ENCODE peak calls at places on chromosome 18, in eight cellular contexts. W is neural progenitor cell, Y is GM23338, Z is sigmoid colon, V is thoracic aorta, L is stomach, P is body of pancreas, H is RWPE1. R is an unnamed sample.
A peak's percentile ranks its signal among the peaks of the same experiment; 100 is the strongest.

GRCh38 chr18:49565656-49566055 is 3.8 kb downstream of the LIPG start:
- DNase-seq in P (peak; percentile 77), Z (no peak), V (no peak), H (no peak), L (peak; percentile 82), W (peak; percentile 63), Y (no peak), R (no peak)

GRCh38 chr18:28204154-28204553 is 27.2 kb upstream of the CDH2 start:
- DNase-seq in V (no peak), H (peak; percentile 49), L (no peak), Z (no peak), Y (no peak), W (no peak), P (no peak), R (no peak)

GRCh38 chr18:44474067-44474411 is 206.6 kb upstream of the SETBP1 start:
- DNase-seq in W (no peak), V (no peak), Y (no peak), L (no peak), P (no peak), Z (no peak), H (no peak), R (no peak)

GRCh38 chr18:79400591-79401381 is 5.1 kb downstream of the NFATC1 start:
- DNase-seq in P (no peak), W (peak; percentile 42), V (no peak), Z (peak; percentile 76), L (no peak), H (no peak), Y (no peak), R (peak; percentile 45)

GRCh38 chr18:10312316-10313015 is 142.0 kb upstream of the APCDD1 start:
- DNase-seq in W (no peak), Z (no peak), P (no peak), V (no peak), H (no peak), Y (no peak), L (no peak), R (no peak)

GRCh38 chr18:34867520-34867919 is 157.4 kb downstream of the DTNA start:
- DNase-seq in V (no peak), Z (no peak), Y (peak; percentile 76), L (no peak), W (peak; percentile 61), P (no peak), H (no peak), R (no peak)

GRCh38 chr18:51135361-51135760 is 62.1 kb downstream of the MEX3C start:
- DNase-seq in H (peak; percentile 48), L (no peak), W (no peak), P (no peak), Z (no peak), V (no peak), Y (no peak), R (no peak)

GRCh38 chr18:49846263-49846662 is 32.9 kb upstream of the ACAA2 start:
- DNase-seq in H (no peak), Y (no peak), L (no peak), W (no peak), V (no peak), Z (no peak), P (no peak), R (no peak)

DNA sequence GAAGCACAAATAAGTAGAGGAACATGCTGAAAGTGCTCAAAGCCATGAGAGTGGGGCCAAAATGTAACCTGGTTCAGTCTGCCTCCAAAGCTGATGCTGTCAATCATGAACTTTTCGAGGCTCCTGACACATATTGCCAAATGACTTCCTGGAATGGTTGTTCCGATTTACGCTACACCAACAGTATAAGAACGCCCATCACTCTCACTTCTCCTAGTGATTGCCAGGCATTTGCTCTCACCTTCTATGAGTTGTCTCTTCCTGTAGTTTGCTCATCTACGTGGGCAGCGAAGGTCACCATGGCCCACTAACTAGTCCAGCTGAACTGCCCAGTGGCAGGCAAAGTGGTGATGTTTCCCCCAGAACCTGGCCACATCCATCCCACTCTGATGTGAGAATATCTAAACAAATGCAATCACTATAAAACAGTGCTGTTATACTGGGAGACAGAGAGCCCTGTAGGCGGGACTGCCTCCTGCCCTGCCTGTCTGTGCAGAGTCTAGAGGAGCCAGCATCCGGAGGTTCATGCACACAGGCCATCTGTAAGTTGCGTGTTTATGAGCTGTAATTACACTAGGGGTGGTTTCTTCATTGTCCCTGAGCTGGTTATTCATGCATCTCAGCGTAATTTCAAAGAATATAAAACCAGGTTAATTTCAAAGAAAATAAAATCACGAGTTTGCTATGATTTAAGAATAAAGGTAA is 8.8 kb upstream of the CABLES1 start:
- DNase-seq in Z (no peak), L (no peak), W (no peak), Y (no peak), V (no peak), H (no peak), P (no peak), R (no peak)
- H3K27ac ChIP-seq in Z (no peak overlapping the region), L (no peak overlapping the region), W (no peak overlapping the region), Y (no peak overlapping the region), V (no peak overlapping the region), H (no peak overlapping the region), P (no peak overlapping the region), R (no peak overlapping the region)

DNA sequence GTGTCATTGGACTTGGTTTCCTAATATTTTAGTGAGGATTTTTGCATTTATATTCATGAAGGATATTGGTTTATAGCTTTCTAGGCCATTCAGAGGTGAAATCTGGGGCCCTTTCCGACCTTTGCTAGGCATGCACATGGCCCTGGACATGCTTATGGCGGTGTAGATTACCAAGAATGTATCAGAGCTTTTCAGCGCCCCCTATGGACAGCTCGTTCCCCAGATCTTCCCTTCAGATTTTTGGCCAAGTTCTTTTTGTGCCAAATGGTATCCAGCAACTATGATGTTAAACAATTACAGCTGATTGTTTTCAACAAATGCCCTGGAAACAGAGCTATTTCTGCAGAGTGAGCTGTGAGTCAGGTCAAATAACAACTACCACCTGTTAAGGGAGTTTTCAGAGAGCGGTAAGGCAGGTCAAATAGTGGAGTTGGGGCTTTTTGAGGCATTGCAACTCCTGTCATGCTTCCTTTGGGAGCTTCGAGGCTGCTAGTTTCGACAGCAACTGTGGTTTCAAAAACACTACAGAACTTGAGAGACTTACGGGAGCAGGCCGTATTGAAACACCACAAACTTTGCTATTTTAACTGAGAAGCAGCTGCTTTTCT is 188.3 kb downstream of the ZNF516 start:
- DNase-seq in V (no peak), P (no peak), Y (peak; percentile 66), H (no peak), Z (no peak), W (peak; percentile 15), L (no peak), R (no peak)
- TF ChIP-seq CTCF in V (no peak), P (no peak), Y (peak; percentile 65), H (no peak), Z (no peak), W (peak; percentile 53), L (no peak), R (no peak)

GRCh38 chr18:32139835-32140283 is 48.2 kb downstream of the RNF138 start:
- DNase-seq in L (no peak), P (no peak), Y (peak; percentile 19), Z (no peak), W (no peak), V (no peak), H (no peak), R (no peak)
- H3K27ac ChIP-seq in L (no peak overlapping the region), P (no peak overlapping the region), Y (no peak overlapping the region), Z (no peak overlapping the region), W (no peak overlapping the region), V (no peak overlapping the region), H (no peak overlapping the region), R (no peak overlapping the region)

GRCh38 chr18:41982942-41983660 is 28.1 kb downstream of the PIK3C3 start:
- DNase-seq in V (no peak), W (no peak), H (peak; percentile 2), P (no peak), Z (no peak), L (no peak), Y (no peak), R (no peak)
- TF ChIP-seq CTCF in V (no peak), W (no peak), H (no peak), P (no peak), Z (no peak), L (no peak), Y (no peak), R (no peak)

GRCh38 chr18:3720818-3721545 is 271.0 kb downstream of the TGIF1 start:
- DNase-seq in V (no peak), W (no peak), L (no peak), Y (no peak), Z (no peak), P (no peak), H (no peak), R (no peak)
- H3K27ac ChIP-seq in V (no peak overlapping the region), W (no peak overlapping the region), L (peak overlapping the region; percentile 81), Y (no peak overlapping the region), Z (no peak overlapping the region), P (no peak overlapping the region), H (no peak overlapping the region), R (no peak overlapping the region)

GRCh38 chr18:41378628-41379027 is 576.4 kb upstream of the PIK3C3 start:
- DNase-seq in Y (peak; percentile 60), P (no peak), V (no peak), H (peak; percentile 5), Z (no peak), L (no peak), W (peak; percentile 41), R (no peak)
- TF ChIP-seq CTCF in Y (peak; percentile 76), P (no peak), V (no peak), H (no peak), Z (no peak), L (peak; percentile 7), W (peak; percentile 56), R (no peak)

R was measured in psoas muscle.